ENCODE peak calls at places on chromosomes 2 and 18, in ten cellular contexts. One of them, this sample, is unnamed.

GRCh38 chr2:96329416-96329815 is 4.3 kb downstream of the ITPRIPL1 start:
- DNase-seq in foreskin fibroblast: peak
- DNase-seq in kidney: no peak
- DNase-seq in osteocyte: no peak
- DNase-seq in epithelial cell of esophagus: peak
- DNase-seq in GM12878: no peak
- DNase-seq in endothelial cell: no peak
- DNase-seq in nephron progenitor cell: no peak
- DNase-seq in fibroblast of pulmonary artery: peak
- DNase-seq in MCF 10A: peak
- DNase-seq in this sample: no peak

GRCh38 chr2:157229572-157229971 is 27.9 kb upstream of the GALNT5 start:
- DNase-seq in foreskin fibroblast: peak
- DNase-seq in kidney: no peak
- DNase-seq in osteocyte: no peak
- DNase-seq in epithelial cell of esophagus: peak
- DNase-seq in GM12878: no peak
- DNase-seq in endothelial cell: no peak
- DNase-seq in nephron progenitor cell: no peak
- DNase-seq in fibroblast of pulmonary artery: peak
- DNase-seq in MCF 10A: no peak
- DNase-seq in this sample: no peak

GRCh38 chr2:241272298-241272721 is 43.2 kb downstream of the HDLBP start:
- DNase-seq in foreskin fibroblast: peak
- DNase-seq in kidney: peak
- DNase-seq in osteocyte: no peak
- DNase-seq in epithelial cell of esophagus: no peak
- DNase-seq in GM12878: no peak
- DNase-seq in endothelial cell: peak
- DNase-seq in nephron progenitor cell: peak
- DNase-seq in fibroblast of pulmonary artery: peak
- DNase-seq in MCF 10A: no peak
- DNase-seq in this sample: no peak

GRCh38 chr2:184004289-184004944 is 593.9 kb upstream of the ZNF804A start:
- DNase-seq in foreskin fibroblast: no peak
- DNase-seq in kidney: no peak
- DNase-seq in osteocyte: no peak
- DNase-seq in epithelial cell of esophagus: no peak
- DNase-seq in GM12878: peak
- DNase-seq in endothelial cell: peak
- DNase-seq in nephron progenitor cell: no peak
- DNase-seq in fibroblast of pulmonary artery: no peak
- DNase-seq in MCF 10A: no peak
- DNase-seq in this sample: no peak

GRCh38 chr2:119233326-119234020 is 9.8 kb downstream of the STEAP3 start:
- DNase-seq in foreskin fibroblast: peak
- DNase-seq in kidney: no peak
- DNase-seq in osteocyte: no peak
- DNase-seq in epithelial cell of esophagus: peak
- DNase-seq in GM12878: no peak
- DNase-seq in endothelial cell: no peak
- DNase-seq in nephron progenitor cell: no peak
- DNase-seq in fibroblast of pulmonary artery: peak
- DNase-seq in MCF 10A: peak
- DNase-seq in this sample: no peak

GRCh38 chr2:102130651-102130991 is 11.9 kb upstream of the IL1R1 start:
- DNase-seq in foreskin fibroblast: peak
- DNase-seq in kidney: no peak
- DNase-seq in osteocyte: no peak
- DNase-seq in epithelial cell of esophagus: no peak
- DNase-seq in GM12878: no peak
- DNase-seq in endothelial cell: no peak
- DNase-seq in nephron progenitor cell: no peak
- DNase-seq in fibroblast of pulmonary artery: peak
- DNase-seq in MCF 10A: no peak
- DNase-seq in this sample: no peak

GRCh38 chr2:68767031-68767961 is 32.7 kb downstream of the ARHGAP25 start:
- DNase-seq in foreskin fibroblast: no peak
- DNase-seq in kidney: no peak
- DNase-seq in osteocyte: no peak
- DNase-seq in epithelial cell of esophagus: no peak
- DNase-seq in GM12878: no peak
- DNase-seq in endothelial cell: no peak
- DNase-seq in nephron progenitor cell: no peak
- DNase-seq in fibroblast of pulmonary artery: no peak
- DNase-seq in MCF 10A: no peak
- DNase-seq in this sample: no peak

GRCh38 chr18:9931679-9932078 is 17.9 kb downstream of the VAPA start:
- DNase-seq in foreskin fibroblast: no peak
- DNase-seq in kidney: no peak
- DNase-seq in osteocyte: no peak
- DNase-seq in epithelial cell of esophagus: no peak
- DNase-seq in GM12878: no peak
- DNase-seq in endothelial cell: no peak
- DNase-seq in nephron progenitor cell: no peak
- DNase-seq in fibroblast of pulmonary artery: no peak
- DNase-seq in MCF 10A: no peak
- DNase-seq in this sample: no peak

GRCh38 chr2:236167297-236168109 is 683 bp downstream of the GBX2 start:
- DNase-seq in foreskin fibroblast: peak
- DNase-seq in kidney: peak
- DNase-seq in osteocyte: no peak
- DNase-seq in epithelial cell of esophagus: peak
- DNase-seq in GM12878: no peak
- DNase-seq in endothelial cell: peak
- DNase-seq in nephron progenitor cell: peak
- DNase-seq in fibroblast of pulmonary artery: peak
- DNase-seq in MCF 10A: no peak
- DNase-seq in this sample: no peak

GRCh38 chr2:239245872-239246701 is 154.7 kb downstream of the HDAC4 start:
- DNase-seq in foreskin fibroblast: no peak
- DNase-seq in kidney: peak
- DNase-seq in osteocyte: no peak
- DNase-seq in epithelial cell of esophagus: peak
- DNase-seq in GM12878: no peak
- DNase-seq in endothelial cell: peak
- DNase-seq in nephron progenitor cell: peak
- DNase-seq in fibroblast of pulmonary artery: no peak
- DNase-seq in MCF 10A: peak
- DNase-seq in this sample: no peak

GRCh38 chr2:9803023-9803805 is 40.1 kb upstream of the TAF1B start:
- DNase-seq in foreskin fibroblast: peak
- DNase-seq in kidney: peak
- DNase-seq in osteocyte: no peak
- DNase-seq in epithelial cell of esophagus: peak
- DNase-seq in GM12878: no peak
- DNase-seq in endothelial cell: no peak
- DNase-seq in nephron progenitor cell: no peak
- DNase-seq in fibroblast of pulmonary artery: no peak
- DNase-seq in MCF 10A: peak
- DNase-seq in this sample: no peak

GRCh38 chr2:65062843-65063242 is 6.6 kb downstream of the CEP68 start:
- DNase-seq in foreskin fibroblast: peak
- DNase-seq in kidney: no peak
- DNase-seq in osteocyte: no peak
- DNase-seq in epithelial cell of esophagus: no peak
- DNase-seq in GM12878: no peak
- DNase-seq in endothelial cell: no peak
- DNase-seq in nephron progenitor cell: no peak
- DNase-seq in fibroblast of pulmonary artery: no peak
- DNase-seq in MCF 10A: no peak
- DNase-seq in this sample: no peak

GRCh38 chr2:37875332-37875976 is 49.6 kb upstream of the RMDN2 start:
- DNase-seq in foreskin fibroblast: no peak
- DNase-seq in kidney: no peak
- DNase-seq in osteocyte: no peak
- DNase-seq in epithelial cell of esophagus: no peak
- DNase-seq in GM12878: no peak
- DNase-seq in endothelial cell: peak
- DNase-seq in nephron progenitor cell: peak
- DNase-seq in fibroblast of pulmonary artery: no peak
- DNase-seq in MCF 10A: no peak
- DNase-seq in this sample: no peak

DNA sequence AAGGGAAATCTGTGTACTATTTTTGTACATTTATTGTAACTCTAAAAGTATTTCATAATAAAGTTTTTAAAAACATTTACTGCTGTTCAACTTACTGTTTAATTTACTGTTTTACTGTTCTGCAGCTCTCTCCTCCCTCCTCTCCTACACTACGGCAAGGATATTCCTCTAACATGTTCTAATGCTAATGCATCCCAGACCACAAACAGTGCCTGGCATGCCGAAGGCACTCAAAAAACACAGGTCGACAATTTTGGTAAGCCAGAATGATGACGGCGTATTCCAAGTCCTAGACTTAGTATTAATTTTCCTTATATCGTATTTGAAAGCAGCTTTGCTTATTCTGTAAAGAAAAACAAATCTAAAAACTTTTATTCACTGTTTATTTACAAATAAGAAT is 13.3 kb downstream of the MGAT4A start:
- DNase-seq in foreskin fibroblast: peak
- DNase-seq in kidney: no peak
- DNase-seq in osteocyte: no peak
- DNase-seq in epithelial cell of esophagus: no peak
- DNase-seq in GM12878: no peak
- DNase-seq in endothelial cell: no peak
- DNase-seq in nephron progenitor cell: no peak
- DNase-seq in fibroblast of pulmonary artery: no peak
- DNase-seq in MCF 10A: no peak
- DNase-seq in this sample: no peak
- TF ChIP-seq CTCF in foreskin fibroblast: no peak
- TF ChIP-seq CTCF in kidney: no peak
- TF ChIP-seq CTCF in osteocyte: no peak
- TF ChIP-seq CTCF in epithelial cell of esophagus: no peak
- TF ChIP-seq CTCF in GM12878: no peak
- TF ChIP-seq CTCF in endothelial cell: no peak
- TF ChIP-seq CTCF in nephron progenitor cell: no peak
- TF ChIP-seq CTCF in fibroblast of pulmonary artery: no peak
- TF ChIP-seq CTCF in MCF 10A: no peak
- TF ChIP-seq CTCF in this sample: no peak

GRCh38 chr2:26521054-26521912 is 43.4 kb upstream of the OTOF start:
- DNase-seq in foreskin fibroblast: peak
- DNase-seq in kidney: peak
- DNase-seq in osteocyte: no peak
- DNase-seq in epithelial cell of esophagus: peak
- DNase-seq in GM12878: no peak
- DNase-seq in endothelial cell: peak
- DNase-seq in nephron progenitor cell: peak
- DNase-seq in fibroblast of pulmonary artery: peak
- DNase-seq in MCF 10A: peak
- DNase-seq in this sample: no peak
- TF ChIP-seq CTCF in foreskin fibroblast: peak
- TF ChIP-seq CTCF in kidney: no peak
- TF ChIP-seq CTCF in osteocyte: peak
- TF ChIP-seq CTCF in epithelial cell of esophagus: peak
- TF ChIP-seq CTCF in GM12878: peak
- TF ChIP-seq CTCF in endothelial cell: peak
- TF ChIP-seq CTCF in nephron progenitor cell: peak
- TF ChIP-seq CTCF in fibroblast of pulmonary artery: peak
- TF ChIP-seq CTCF in MCF 10A: peak
- TF ChIP-seq CTCF in this sample: peak

GRCh38 chr18:24461996-24462395 is 1.6 kb downstream of the HRH4 start:
- DNase-seq in foreskin fibroblast: no peak
- DNase-seq in kidney: no peak
- DNase-seq in osteocyte: no peak
- DNase-seq in epithelial cell of esophagus: no peak
- DNase-seq in GM12878: no peak
- DNase-seq in endothelial cell: no peak
- DNase-seq in nephron progenitor cell: no peak
- DNase-seq in fibroblast of pulmonary artery: no peak
- DNase-seq in MCF 10A: no peak
- DNase-seq in this sample: no peak
- TF ChIP-seq CTCF in foreskin fibroblast: no peak
- TF ChIP-seq CTCF in kidney: no peak
- TF ChIP-seq CTCF in osteocyte: no peak
- TF ChIP-seq CTCF in epithelial cell of esophagus: no peak
- TF ChIP-seq CTCF in GM12878: no peak
- TF ChIP-seq CTCF in endothelial cell: no peak
- TF ChIP-seq CTCF in nephron progenitor cell: no peak
- TF ChIP-seq CTCF in fibroblast of pulmonary artery: no peak
- TF ChIP-seq CTCF in MCF 10A: no peak
- TF ChIP-seq CTCF in this sample: no peak

DNA sequence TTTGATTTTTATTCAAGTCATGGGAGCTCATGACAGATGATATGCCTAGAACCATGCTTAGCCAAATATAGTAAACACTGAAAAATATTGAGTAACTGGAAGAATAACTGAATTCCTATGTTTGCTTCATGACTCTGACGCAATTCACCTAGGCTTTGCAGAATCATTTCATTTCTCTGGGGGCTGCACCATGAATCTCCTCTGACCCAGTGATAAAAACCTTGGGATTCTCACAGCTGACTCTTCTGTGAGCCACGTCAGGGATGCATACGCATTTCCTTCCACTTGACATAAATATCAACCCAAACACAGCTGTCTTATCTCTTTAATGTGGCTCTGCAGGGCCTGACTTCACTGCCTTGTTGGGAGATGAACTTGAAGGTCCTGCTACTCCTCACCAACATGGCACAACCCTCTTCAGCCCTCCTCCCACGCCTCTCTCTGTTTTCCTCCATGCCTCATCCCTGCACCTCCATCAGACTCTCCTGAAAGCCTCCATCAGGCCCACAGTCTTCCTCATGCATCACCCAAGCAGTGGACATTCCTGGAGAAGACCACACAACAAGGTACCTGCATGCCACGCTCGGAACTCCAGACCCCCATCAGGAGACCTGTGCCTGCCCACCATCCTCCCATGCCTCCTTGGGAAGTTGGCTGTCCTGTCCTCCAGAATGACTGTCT is 29.8 kb downstream of the COL6A3 start:
- DNase-seq in foreskin fibroblast: peak
- DNase-seq in kidney: no peak
- DNase-seq in osteocyte: no peak
- DNase-seq in epithelial cell of esophagus: no peak
- DNase-seq in GM12878: no peak
- DNase-seq in endothelial cell: no peak
- DNase-seq in nephron progenitor cell: no peak
- DNase-seq in fibroblast of pulmonary artery: peak
- DNase-seq in MCF 10A: peak
- DNase-seq in this sample: no peak
- TF ChIP-seq CTCF in foreskin fibroblast: no peak
- TF ChIP-seq CTCF in kidney: no peak
- TF ChIP-seq CTCF in osteocyte: no peak
- TF ChIP-seq CTCF in epithelial cell of esophagus: no peak
- TF ChIP-seq CTCF in GM12878: no peak
- TF ChIP-seq CTCF in endothelial cell: no peak
- TF ChIP-seq CTCF in nephron progenitor cell: no peak
- TF ChIP-seq CTCF in fibroblast of pulmonary artery: no peak
- TF ChIP-seq CTCF in MCF 10A: no peak
- TF ChIP-seq CTCF in this sample: no peak